ENCODE peak calls at places on chromosomes 7 and 10, in seven cellular contexts. H, X, F, J, W, V and N are unnamed samples.

GRCh38 chr10:105989995-105990394 is 1174.5 kb downstream of the SORCS1 start:
- DNase-seq in H (no peak), X (no peak), F (no peak), J (no peak), W (no peak), V (no peak), N (no peak)

GRCh38 chr10:107104026-107104652 is 60.4 kb downstream of the SORCS1 start:
- DNase-seq in H (no peak), X (no peak), F (no peak), J (no peak), W (no peak), V (no peak), N (no peak)

GRCh38 chr10:86085686-86086085 is 280.9 kb downstream of the GRID1 start:
- DNase-seq in H (no peak), X (no peak), F (no peak), J (no peak), W (no peak), V (no peak), N (no peak)

GRCh38 chr7:121020243-121020642 is 31.7 kb downstream of the CPED1 start:
- DNase-seq in H (no peak), X (no peak), F (no peak), J (no peak), W (no peak), V (no peak), N (no peak)

GRCh38 chr7:136086712-136087111 is 109.6 kb upstream of the MTPN start:
- DNase-seq in H (peak), X (peak), F (peak), J (peak), W (peak), V (peak), N (peak)

GRCh38 chr10:21675157-21675796 is 141.2 kb downstream of the MLLT10 start:
- DNase-seq in H (peak), X (peak), F (peak), J (peak), W (no peak), V (no peak), N (peak)

GRCh38 chr10:114911801-114912479 is 26.1 kb upstream of the TRUB1 start:
- DNase-seq in H (no peak), X (no peak), F (no peak), J (no peak), W (no peak), V (no peak), N (no peak)

GRCh38 chr7:156764016-156764669 is 123.6 kb downstream of the RNF32 start:
- DNase-seq in H (peak), X (peak), F (peak), J (peak), W (no peak), V (no peak), N (peak)

DNA sequence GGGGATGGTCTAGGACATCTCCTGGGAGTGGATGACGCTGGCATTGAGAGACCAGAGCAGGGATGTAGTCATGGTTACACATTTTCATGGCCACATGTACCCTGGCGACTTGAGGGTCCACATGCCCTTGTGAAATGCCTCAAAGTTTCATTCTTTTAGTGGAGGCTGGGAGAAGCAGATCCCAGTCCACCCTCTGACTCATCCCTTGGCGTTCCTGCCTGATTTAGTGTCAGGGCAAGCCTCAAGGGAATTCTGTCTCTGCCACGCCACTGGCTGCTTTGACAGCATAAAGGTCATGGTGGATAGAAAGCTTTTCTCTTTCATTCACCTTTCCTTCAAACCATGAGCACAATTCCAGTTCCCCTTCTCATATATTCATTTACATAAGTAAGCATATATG is 21.7 kb upstream of the KIF5B start:
- DNase-seq in H (peak), X (no peak), F (no peak), J (no peak), W (no peak), V (no peak), N (no peak)
- TF ChIP-seq JUND in H (no peak), X (peak), F (peak), J (no peak), W (no peak), V (no peak), N (no peak)

DNA sequence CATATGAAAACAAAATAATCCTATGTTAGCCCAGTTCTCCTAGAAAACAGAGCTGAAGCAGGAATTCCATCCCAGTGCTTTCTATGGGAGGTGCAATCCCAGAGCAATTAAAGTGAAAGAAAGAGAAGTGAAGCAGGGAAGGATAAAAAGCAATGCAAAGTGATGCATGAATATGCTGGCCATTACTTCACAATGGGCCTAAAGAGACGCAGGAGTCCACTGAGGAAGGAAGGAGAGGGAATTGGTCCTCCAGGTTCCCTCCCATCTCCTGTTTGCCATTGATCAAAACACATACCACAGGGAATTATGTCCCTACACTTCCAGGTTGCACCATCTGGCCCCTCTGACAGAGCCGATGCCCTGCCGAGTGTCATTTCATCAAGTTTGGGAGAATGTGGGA is 392.2 kb upstream of the NFE2L3 start:
- DNase-seq in H (no peak), X (no peak), F (no peak), J (no peak), W (peak), V (no peak), N (no peak)
- TF ChIP-seq JUND in H (no peak), X (no peak), F (no peak), J (no peak), W (no peak), V (no peak), N (no peak)

DNA sequence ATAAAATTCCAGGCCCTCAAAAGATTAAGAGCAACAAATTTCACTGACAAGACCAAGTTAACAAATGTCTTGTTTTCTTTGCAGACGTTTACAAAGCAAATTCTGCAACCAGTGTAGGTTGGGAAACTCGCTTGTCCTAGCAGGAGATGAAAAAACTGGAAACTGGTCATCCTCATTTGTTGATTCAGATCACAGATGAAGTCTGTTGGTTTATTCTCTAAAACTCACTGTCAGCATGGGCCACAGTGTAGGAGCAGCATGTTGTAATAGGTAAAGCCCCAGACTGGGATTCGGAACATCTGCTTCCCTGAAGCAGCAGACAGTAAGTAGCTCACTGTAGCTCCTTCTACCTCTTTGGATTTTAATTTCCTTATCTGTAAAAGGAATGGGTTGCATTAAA is 31.5 kb downstream of the PANK1 start:
- DNase-seq in H (no peak), X (no peak), F (no peak), J (no peak), W (no peak), V (no peak), N (no peak)
- TF ChIP-seq JUND in H (no peak), X (no peak), F (no peak), J (no peak), W (no peak), V (no peak), N (no peak)

DNA sequence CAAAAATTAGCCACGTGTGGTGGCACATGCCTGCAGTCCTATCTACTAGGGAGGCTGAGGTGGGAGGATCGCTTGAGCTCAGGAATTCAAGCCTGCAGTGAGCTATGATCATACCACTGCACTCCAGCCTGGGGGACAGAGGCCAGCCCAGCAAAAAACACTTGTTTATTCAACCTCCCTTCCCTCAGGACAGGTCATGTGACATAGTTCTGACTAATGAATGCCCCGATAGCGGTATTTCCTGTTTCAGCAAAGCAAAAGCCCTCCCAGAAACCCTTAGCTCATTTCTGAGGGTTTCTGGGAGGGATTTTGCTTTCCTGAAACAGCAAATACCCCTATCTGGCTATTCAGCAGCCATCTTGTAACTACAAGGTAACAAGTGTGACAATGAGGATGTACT is 157.1 kb downstream of the GATA3 start:
- DNase-seq in H (no peak), X (no peak), F (no peak), J (no peak), W (no peak), V (no peak), N (no peak)
- TF ChIP-seq JUND in H (no peak), X (no peak), F (no peak), J (no peak), W (no peak), V (no peak), N (no peak)